ENCODE peak calls at places on chromosomes 3 and 15, in six cellular contexts. G, L, U, W, B and J are unnamed samples.

GRCh38 chr3:191020730-191021405 is 158.4 kb upstream of the GMNC start:
- DNase-seq in B (no peak), L (no peak), U (no peak), W (no peak), G (no peak), J (no peak)

GRCh38 chr3:60064210-60065178 is 1014.7 kb upstream of the CFAP20DC start:
- DNase-seq in W (peak; percentile 40), L (no peak), G (no peak), U (no peak), B (no peak), J (no peak)

GRCh38 chr3:137343283-137343682 is 385.5 kb downstream of the IL20RB start:
- DNase-seq in W (no peak), G (no peak), L (no peak), B (no peak), U (no peak), J (no peak)

GRCh38 chr15:71201471-71201870 is 86.2 kb downstream of the THSD4 start:
- DNase-seq in G (no peak), L (peak; percentile 82), B (no peak), U (peak; percentile 76), W (peak; percentile 97), J (no peak)

GRCh38 chr3:141877911-141878310 is 1.5 kb downstream of the ATP1B3 start:
- DNase-seq in U (no peak), G (no peak), L (no peak), B (no peak), W (peak; percentile 28), J (no peak)

GRCh38 chr3:160372780-160373179 is 26.2 kb downstream of the IFT80 start:
- DNase-seq in G (no peak), W (no peak), B (no peak), L (no peak), U (no peak), J (no peak)

GRCh38 chr15:52658955-52659354 is 20.2 kb downstream of the ATOSA start:
- DNase-seq in W (no peak), G (no peak), B (no peak), L (no peak), U (no peak), J (no peak)

GRCh38 chr3:130906374-130906995 is 12.6 kb downstream of the ATP2C1 start:
- DNase-seq in U (no peak), B (no peak), L (no peak), G (no peak), W (no peak), J (no peak)

GRCh38 chr15:72227192-72227586 is 3.8 kb downstream of the PKM start:
- DNase-seq in W (peak; percentile 2), G (no peak), U (no peak), B (no peak), L (no peak), J (peak; percentile 10)

GRCh38 chr3:159252772-159253384 is 451.0 kb downstream of the MFSD1 start:
- DNase-seq in G (no peak), U (peak; percentile 70), L (no peak), B (no peak), W (peak; percentile 59), J (no peak)

GRCh38 chr3:55686720-55687254 is 199.7 kb upstream of the WNT5A start:
- DNase-seq in L (no peak), B (no peak), W (no peak), U (no peak), G (no peak), J (no peak)